ENCODE peak calls at places on chromosome 12, in ten cellular contexts. M is Caki2; V is hypothalamus; Y is RWPE2; W is NCI-H1417; P is HT-29; H is A172; S is HS-5; U is CD8-positive, alpha-beta memory T cell; X is substantia nigra. N is an unnamed sample.
A peak's percentile ranks its signal among the peaks of the same experiment; 100 is the strongest.

GRCh38 chr12:52873832-52874572 is 25.2 kb upstream of the KRT78 start:
- DNase-seq in M (peak; percentile 95), V (no peak), Y (peak; percentile 97), W (peak; percentile 61), P (peak; percentile 86), H (peak; percentile 88), S (peak; percentile 73), U (peak; percentile 40), X (no peak), N (peak; percentile 82)

GRCh38 chr12:6062427-6063378 is 61.8 kb downstream of the VWF start:
- DNase-seq in M (peak; percentile 48), V (peak; percentile 33), Y (no peak), W (peak; percentile 46), P (peak; percentile 73), H (no peak), S (no peak), U (no peak), X (peak; percentile 29), N (no peak)

GRCh38 chr12:22858849-22859569 is 234.0 kb downstream of the ETNK1 start:
- DNase-seq in M (no peak), V (no peak), Y (no peak), W (no peak), P (no peak), H (no peak), S (peak; percentile 8), U (no peak), X (no peak), N (no peak)

GRCh38 chr12:67772276-67773169 is 124.0 kb downstream of the DYRK2 start:
- DNase-seq in M (no peak), V (no peak), Y (no peak), W (peak; percentile 66), P (no peak), H (peak; percentile 76), S (no peak), U (no peak), X (no peak), N (peak; percentile 11)

GRCh38 chr12:79121486-79121885 is 256.9 kb downstream of the SYT1 start:
- DNase-seq in M (peak; percentile 27), V (no peak), Y (no peak), W (no peak), P (peak; percentile 44), H (peak; percentile 2), S (no peak), U (no peak), X (no peak), N (no peak)

GRCh38 chr12:75979181-75979580 is 52.4 kb downstream of the PHLDA1 start:
- DNase-seq in M (no peak), V (no peak), Y (no peak), W (no peak), P (peak; percentile 38), H (peak; percentile 81), S (no peak), U (no peak), X (no peak), N (peak; percentile 88)

GRCh38 chr12:110379201-110379600 is 24.3 kb downstream of the ANAPC7 start:
- DNase-seq in M (no peak), V (no peak), Y (no peak), W (no peak), P (no peak), H (no peak), S (no peak), U (no peak), X (no peak), N (no peak)

GRCh38 chr12:98503343-98503592 is 12.1 kb upstream of the TMPO start:
- DNase-seq in M (peak; percentile 91), V (peak; percentile 56), Y (peak; percentile 78), W (peak; percentile 98), P (peak; percentile 99), H (peak; percentile 93), S (peak; percentile 97), U (peak; percentile 74), X (peak; percentile 87), N (peak; percentile 86)

GRCh38 chr12:45349911-45350310 is 134.0 kb downstream of the ANO6 start:
- DNase-seq in M (no peak), V (no peak), Y (no peak), W (no peak), P (no peak), H (no peak), S (no peak), U (no peak), X (no peak), N (no peak)

GRCh38 chr12:104680070-104680469 is 223.3 kb downstream of the CHST11 start:
- DNase-seq in M (no peak), V (no peak), Y (no peak), W (peak; percentile 11), P (peak; percentile 29), H (no peak), S (no peak), U (no peak), X (no peak), N (no peak)

GRCh38 chr12:30985814-30986452 is 59.4 kb downstream of the TSPAN11 start:
- DNase-seq in M (peak; percentile 41), V (peak; percentile 29), Y (no peak), W (peak; percentile 59), P (peak; percentile 85), H (no peak), S (no peak), U (no peak), X (peak; percentile 60), N (peak; percentile 28)

GRCh38 chr12:120453060-120453761 is 7.0 kb downstream of the GATC start:
- DNase-seq in M (no peak), V (no peak), Y (no peak), W (no peak), P (no peak), H (no peak), S (no peak), U (no peak), X (no peak), N (no peak)

GRCh38 chr12:5511644-5512584 is 80.0 kb downstream of the NTF3 start:
- DNase-seq in M (no peak), V (no peak), Y (no peak), W (no peak), P (no peak), H (no peak), S (no peak), U (no peak), X (no peak), N (no peak)

GRCh38 chr12:91181053-91181452 is 1.6 kb downstream of the DCN start:
- DNase-seq in M (no peak), V (no peak), Y (no peak), W (no peak), P (no peak), H (no peak), S (no peak), U (no peak), X (no peak), N (no peak)

GRCh38 chr12:44921736-44922135 is 45.6 kb upstream of the NELL2 start:
- DNase-seq in M (no peak), V (no peak), Y (no peak), W (no peak), P (no peak), H (no peak), S (no peak), U (no peak), X (no peak), N (no peak)

GRCh38 chr12:42076976-42077375 is 67.7 kb downstream of the GXYLT1 start:
- DNase-seq in M (no peak), V (no peak), Y (no peak), W (no peak), P (no peak), H (no peak), S (no peak), U (no peak), X (no peak), N (no peak)

GRCh38 chr12:12384601-12385321 is 27.9 kb downstream of the BORCS5 start:
- DNase-seq in M (no peak), V (no peak), Y (no peak), W (peak; percentile 23), P (no peak), H (no peak), S (no peak), U (peak; percentile 33), X (peak; percentile 21), N (no peak)

N was measured in renal cortical epithelial cell.